ENCODE peak calls at places on chromosomes 12 and 14, in nine cellular contexts. T, A, E, Y, C, J, U, L and G are unnamed samples.

GRCh38 chr12:123896786-123897185 is 75.8 kb downstream of the CCDC92 start:
- DNase-seq in J (no peak), A (no peak), T (peak; percentile 63), Y (no peak), U (no peak), L (no peak), C (no peak), E (no peak), G (no peak)

GRCh38 chr12:108980831-108981618 is 39.8 kb downstream of the SVOP start:
- DNase-seq in T (no peak), Y (no peak), J (no peak), L (no peak), C (no peak), E (no peak), U (no peak), A (no peak), G (no peak)

GRCh38 chr14:105143451-105144230 is 24.9 kb downstream of the JAG2 start:
- DNase-seq in E (no peak), Y (peak; percentile 4), J (peak; percentile 58), T (peak; percentile 60), C (peak; percentile 70), U (no peak), A (no peak), L (no peak), G (no peak)

GRCh38 chr14:80575763-80576162 is 364.5 kb upstream of the DIO2 start:
- DNase-seq in J (no peak), C (no peak), T (no peak), Y (no peak), E (no peak), L (no peak), U (no peak), A (no peak), G (no peak)

GRCh38 chr12:46774011-46774633 is 51.7 kb downstream of the SLC38A4 start:
- DNase-seq in C (no peak), J (no peak), U (no peak), E (no peak), Y (no peak), T (no peak), A (no peak), L (no peak), G (no peak)

GRCh38 chr14:102819176-102819628 is 42.0 kb downstream of the TRAF3 start:
- DNase-seq in T (no peak), C (no peak), U (no peak), J (peak; percentile 81), L (no peak), Y (peak; percentile 72), E (peak; percentile 49), A (no peak), G (no peak)

GRCh38 chr12:98838282-98838681 is 193.2 kb downstream of the APAF1 start:
- DNase-seq in C (no peak), L (no peak), A (no peak), E (no peak), J (no peak), Y (no peak), T (no peak), U (no peak), G (no peak)

GRCh38 chr12:93380480-93381121 is 2.9 kb downstream of the NUDT4 start:
- DNase-seq in J (no peak), C (no peak), Y (no peak), A (no peak), T (no peak), U (no peak), L (no peak), E (no peak), G (no peak)

GRCh38 chr14:31994391-31995033 is 82.6 kb upstream of the ARHGAP5 start:
- DNase-seq in E (no peak), L (no peak), Y (no peak), T (no peak), U (no peak), J (no peak), C (no peak), A (no peak), G (peak; percentile 86)

GRCh38 chr14:31990183-31990862 is 86.8 kb upstream of the ARHGAP5 start:
- DNase-seq in C (no peak), E (no peak), A (no peak), T (no peak), U (no peak), J (no peak), L (no peak), Y (no peak), G (no peak)

GRCh38 chr14:31990959-31991541 is 86.1 kb upstream of the ARHGAP5 start:
- DNase-seq in U (no peak), J (no peak), L (no peak), Y (no peak), A (no peak), E (no peak), T (no peak), C (no peak), G (no peak)

GRCh38 chr14:31993521-31993941 is 83.6 kb upstream of the ARHGAP5 start:
- DNase-seq in T (no peak), U (no peak), A (no peak), J (no peak), L (peak; percentile 19), Y (no peak), C (no peak), E (no peak), G (no peak)

DNA sequence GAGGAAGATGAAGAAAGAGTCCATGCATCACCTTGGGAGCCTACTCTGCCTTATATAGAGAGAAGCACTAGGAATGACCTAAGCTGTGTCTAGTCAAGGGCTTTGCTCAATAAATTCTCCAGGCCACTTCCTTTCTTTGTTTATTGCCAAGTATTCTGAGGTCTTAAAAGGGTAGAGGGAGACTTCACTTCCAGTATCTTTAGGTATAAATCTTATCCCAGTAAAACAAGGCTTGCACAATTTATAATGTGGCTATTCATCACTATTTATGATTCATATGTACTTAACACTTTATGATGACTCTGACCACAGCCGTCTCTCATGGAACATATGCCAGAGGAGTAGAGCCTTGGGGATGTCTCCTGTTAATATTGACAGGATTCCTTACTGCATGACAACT is 85.1 kb upstream of the ARHGAP5 start:
- DNase-seq in J (no peak), T (no peak), C (no peak), A (no peak), U (no peak), E (no peak), L (no peak), Y (no peak), G (no peak)
- TF ChIP-seq POLR2AphosphoS5 in J (no peak), T (peak; percentile 95), C (no peak), A (no peak), U (no peak), E (no peak), L (no peak), Y (peak; percentile 73), G (no peak)

GRCh38 chr12:6214633-6215032 is 14.4 kb downstream of the CD9 start:
- DNase-seq in A (no peak), C (no peak), L (no peak), U (no peak), Y (no peak), J (no peak), E (no peak), T (no peak), G (no peak)

GRCh38 chr12:6213969-6214368 is 13.8 kb downstream of the CD9 start:
- DNase-seq in T (no peak), E (no peak), L (no peak), A (no peak), J (no peak), U (no peak), C (no peak), Y (no peak), G (no peak)

GRCh38 chr12:6208140-6208539 is 7.9 kb downstream of the CD9 start:
- DNase-seq in E (no peak), U (no peak), T (no peak), A (no peak), L (no peak), J (no peak), Y (no peak), C (no peak), G (no peak)

GRCh38 chr12:6212086-6212485 is 11.9 kb downstream of the CD9 start:
- DNase-seq in U (no peak), E (no peak), Y (no peak), C (no peak), A (no peak), J (no peak), T (no peak), L (no peak), G (no peak)

GRCh38 chr12:6211421-6211869 is 11.2 kb downstream of the CD9 start:
- DNase-seq in L (no peak), Y (no peak), A (no peak), J (no peak), U (no peak), E (no peak), T (peak; percentile 81), C (no peak), G (no peak)
- TF ChIP-seq POLR2AphosphoS5 in L (no peak), Y (peak; percentile 36), A (no peak), J (no peak), U (no peak), E (no peak), T (peak; percentile 55), C (no peak), G (no peak)

GRCh38 chr14:100221419-100222218 is 17.3 kb upstream of the YY1 start:
- DNase-seq in U (no peak), A (no peak), C (no peak), E (peak; percentile 79), L (peak; percentile 86), T (no peak), Y (peak; percentile 74), J (peak; percentile 90), G (no peak)
- TF ChIP-seq POLR2AphosphoS5 in U (peak; percentile 16), A (no peak), C (no peak), E (no peak), L (no peak), T (no peak), Y (peak; percentile 34), J (peak; percentile 59), G (no peak)

GRCh38 chr12:116885496-116885895 is 4.3 kb upstream of the HRK start:
- DNase-seq in E (no peak), T (no peak), J (no peak), A (no peak), C (no peak), L (no peak), U (no peak), Y (no peak), G (no peak)
- TF ChIP-seq POLR2AphosphoS5 in E (no peak), T (no peak), J (no peak), A (no peak), C (no peak), L (no peak), U (no peak), Y (no peak), G (no peak)

DNA sequence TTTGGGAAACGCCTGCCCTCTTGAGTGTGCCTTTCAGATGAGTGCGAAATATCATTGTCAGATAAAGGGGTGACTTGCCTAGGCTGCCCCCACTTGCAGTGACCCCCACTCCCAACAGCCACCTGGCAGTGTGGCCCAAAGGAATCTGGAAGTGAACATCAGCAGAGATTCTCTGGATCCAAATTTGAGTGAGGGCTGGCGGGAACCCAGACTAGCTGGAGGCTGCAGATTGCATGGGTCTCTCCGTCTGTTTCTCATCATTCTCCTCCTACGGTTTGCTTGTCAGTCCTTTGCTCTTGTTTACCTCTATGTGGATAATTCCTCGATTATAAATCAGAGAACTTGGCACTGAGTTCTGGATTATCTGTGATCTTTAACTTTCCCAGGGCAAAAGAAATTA is 280.8 kb downstream of the ZFP36L1 start:
- DNase-seq in C (no peak), Y (no peak), T (no peak), E (no peak), J (no peak), U (no peak), A (no peak), L (no peak), G (no peak)
- TF ChIP-seq POLR2AphosphoS5 in C (no peak), Y (no peak), T (peak; percentile 43), E (no peak), J (no peak), U (no peak), A (no peak), L (no peak), G (no peak)